ENCODE peak calls at places on chromosomes 3 and 15, in eight cellular contexts. A is EH, U is amygdala, M is left cardiac atrium, F is thoracic aorta, X is GM12892, Y is glutamatergic neuron, B is NCI-H2081. W is an unnamed sample.

GRCh38 chr3:4812509-4812908 is 166.7 kb upstream of the BHLHE40 start:
- DNase-seq in A (no peak), U (no peak), M (no peak), F (no peak), X (no peak), Y (no peak), B (no peak), W (no peak)

GRCh38 chr15:40330368-40330836 is 6.9 kb downstream of the INAFM2 start:
- DNase-seq in A (peak; percentile 42), U (no peak), M (peak; percentile 66), F (peak; percentile 43), X (no peak), Y (no peak), B (no peak), W (no peak)

GRCh38 chr3:2771711-2772110 is 338.5 kb downstream of the IL5RA start:
- DNase-seq in A (no peak), U (no peak), M (no peak), F (no peak), X (no peak), Y (no peak), B (no peak), W (no peak)

GRCh38 chr15:88708256-88709054 is 69.6 kb downstream of the ISG20 start:
- DNase-seq in A (peak; percentile 37), U (no peak), M (peak; percentile 45), F (no peak), X (no peak), Y (no peak), B (no peak), W (no peak)

GRCh38 chr3:42743204-42743995 is 29.7 kb downstream of the CCDC13 start:
- DNase-seq in A (no peak), U (no peak), M (no peak), F (no peak), X (no peak), Y (no peak), B (no peak), W (no peak)

GRCh38 chr3:190008432-190008831 is 112.3 kb downstream of the P3H2 start:
- DNase-seq in A (no peak), U (no peak), M (no peak), F (no peak), X (no peak), Y (no peak), B (no peak), W (no peak)

GRCh38 chr3:98893740-98894139 is 7.8 kb downstream of the DCBLD2 start:
- DNase-seq in A (peak; percentile 47), U (no peak), M (no peak), F (no peak), X (no peak), Y (no peak), B (no peak), W (no peak)

GRCh38 chr3:36196058-36196457 is 184.2 kb upstream of the STAC start:
- DNase-seq in A (no peak), U (no peak), M (no peak), F (no peak), X (no peak), Y (no peak), B (no peak), W (no peak)